ENCODE peak calls at places on chromosomes 11 and 22, in four cellular contexts. G is progenitor cell of endocrine pancreas, T is H1, I is fibroblast of the aortic adventitia. L is an unnamed sample.

GRCh38 chr11:68136866-68137265 is 15.7 kb upstream of the CHKA start:
- DNase-seq in G (no peak), T (no peak), I (no peak), L (no peak)

GRCh38 chr22:46171940-46172339 is 21.6 kb downstream of the PPARA start:
- DNase-seq in G (no peak), I (peak), T (no peak), L (no peak)

GRCh38 chr11:121137005-121137404 is 36.0 kb downstream of the TECTA start:
- DNase-seq in T (no peak), I (no peak), G (no peak), L (no peak)

GRCh38 chr11:74932797-74933196 is 16.1 kb downstream of the XRRA1 start:
- DNase-seq in T (no peak), I (peak), G (no peak), L (no peak)

GRCh38 chr11:45411221-45411946 is 125.2 kb upstream of the SYT13 start:
- DNase-seq in I (peak), G (no peak), T (no peak), L (peak)

GRCh38 chr22:20241579-20242392 is 26.3 kb downstream of the RTN4R start:
- DNase-seq in I (no peak), T (no peak), G (no peak), L (no peak)

GRCh38 chr11:84543367-84544159 is 1083.6 kb downstream of the DLG2 start:
- DNase-seq in I (no peak), T (peak), G (no peak), L (peak)

GRCh38 chr11:130427049-130427388 is 1.4 kb downstream of the ADAMTS8 start:
- DNase-seq in T (no peak), G (no peak), I (no peak), L (no peak)

GRCh38 chr22:40482391-40482790 is 112.0 kb downstream of the SGSM3 start:
- DNase-seq in T (no peak), G (no peak), I (no peak), L (no peak)

GRCh38 chr11:13486926-13487660 is 8.7 kb downstream of the PTH start:
- DNase-seq in T (no peak), G (peak), I (peak), L (peak)

GRCh38 chr11:85658180-85658579 is 6.7 kb downstream of the CREBZF start:
- DNase-seq in I (peak), G (no peak), T (no peak), L (no peak)

GRCh38 chr22:48147831-48148230 is 1385.4 kb downstream of the TBC1D22A start:
- DNase-seq in G (no peak), I (no peak), T (no peak), L (no peak)

GRCh38 chr11:104926771-104927470 is 28.7 kb upstream of the CASP12 start:
- DNase-seq in G (no peak), T (no peak), I (no peak), L (peak)

DNA sequence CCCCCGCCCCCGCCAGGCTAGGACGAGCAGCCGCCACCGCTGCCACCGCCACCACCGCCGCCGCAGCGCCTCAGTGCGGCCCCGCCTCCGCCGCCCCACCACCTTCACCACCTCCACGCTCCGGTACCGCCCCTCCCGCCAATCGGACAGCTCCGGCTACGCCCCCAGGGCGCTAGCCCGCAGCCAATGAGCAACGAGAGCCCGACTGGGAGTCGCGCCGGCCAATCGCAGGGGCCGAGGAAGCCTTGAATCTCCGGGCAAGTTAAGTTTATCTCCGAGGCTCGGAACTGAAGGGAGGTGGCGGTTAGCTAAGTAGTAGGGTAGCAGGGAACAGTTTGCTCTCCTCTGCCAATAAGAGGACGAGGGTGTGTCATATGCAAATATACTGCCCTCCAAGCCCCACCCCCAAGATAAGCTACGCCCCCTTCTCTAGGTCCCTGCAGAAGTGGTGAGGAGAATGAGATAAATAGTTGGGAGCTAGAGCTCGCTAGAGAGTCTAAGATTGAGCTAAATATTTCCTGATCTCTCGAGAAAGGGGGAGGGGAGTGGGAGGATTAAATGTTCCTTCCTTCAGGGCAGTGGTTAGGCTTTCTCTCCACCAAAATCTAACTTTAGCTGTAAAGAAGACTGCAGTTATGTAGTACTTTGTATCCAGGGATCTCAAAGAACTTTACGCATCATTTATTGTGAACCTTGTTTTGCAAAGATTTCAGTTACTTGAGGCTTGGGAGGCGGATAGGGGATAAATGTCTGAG is at the start of gene SESN3:
- DNase-seq in G (peak), T (peak), I (peak), L (peak)
- TF ChIP-seq CTCF in G (no peak), T (no peak), I (peak), L (no peak)

GRCh38 chr11:63940786-63941185 is 2.0 kb downstream of the NAA40 start:
- DNase-seq in G (no peak), T (no peak), I (no peak), L (no peak)

GRCh38 chr11:63941901-63942300 is 3.1 kb downstream of the NAA40 start:
- DNase-seq in G (no peak), I (no peak), T (no peak), L (no peak)

GRCh38 chr11:63937713-63938480 is 905 bp upstream of the NAA40 start:
- DNase-seq in T (no peak), I (no peak), G (no peak), L (no peak)

GRCh38 chr11:63939351-63939920 is 634 bp downstream of the NAA40 start:
- DNase-seq in G (no peak), T (no peak), I (peak), L (no peak)

GRCh38 chr11:63938481-63939350 is at the start of gene NAA40:
- DNase-seq in I (peak), G (peak), T (peak), L (peak)
- TF ChIP-seq CTCF in I (peak), G (no peak), T (no peak), L (no peak)

GRCh38 chr11:65077466-65077865 is 6.4 kb downstream of the CDCA5 start:
- DNase-seq in G (no peak), T (no peak), I (no peak), L (peak)
- TF ChIP-seq CTCF in G (no peak), T (no peak), I (no peak), L (no peak)

DNA sequence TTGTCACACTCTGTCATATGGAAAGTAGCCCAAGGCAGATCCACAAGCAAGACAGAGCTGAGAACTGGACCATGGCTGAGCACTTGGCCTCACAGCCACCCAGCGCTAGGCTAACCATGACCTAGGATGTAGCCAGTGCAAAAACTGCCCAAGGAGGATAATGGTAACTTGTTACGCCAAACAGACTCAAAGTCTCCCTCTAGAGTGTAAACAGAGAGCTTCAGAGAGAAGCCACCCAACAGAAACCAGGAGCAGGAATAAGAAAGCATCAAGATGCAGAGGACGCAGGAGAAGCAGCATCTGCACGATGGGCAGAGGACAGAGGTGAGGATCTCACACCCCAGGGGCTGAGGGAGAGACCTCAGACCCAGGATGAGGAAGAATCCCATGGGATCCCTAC is 97.9 kb downstream of the RCN1 start:
- DNase-seq in T (no peak), I (no peak), G (no peak), L (no peak)
- TF ChIP-seq CTCF in T (no peak), I (peak), G (no peak), L (no peak)

DNA sequence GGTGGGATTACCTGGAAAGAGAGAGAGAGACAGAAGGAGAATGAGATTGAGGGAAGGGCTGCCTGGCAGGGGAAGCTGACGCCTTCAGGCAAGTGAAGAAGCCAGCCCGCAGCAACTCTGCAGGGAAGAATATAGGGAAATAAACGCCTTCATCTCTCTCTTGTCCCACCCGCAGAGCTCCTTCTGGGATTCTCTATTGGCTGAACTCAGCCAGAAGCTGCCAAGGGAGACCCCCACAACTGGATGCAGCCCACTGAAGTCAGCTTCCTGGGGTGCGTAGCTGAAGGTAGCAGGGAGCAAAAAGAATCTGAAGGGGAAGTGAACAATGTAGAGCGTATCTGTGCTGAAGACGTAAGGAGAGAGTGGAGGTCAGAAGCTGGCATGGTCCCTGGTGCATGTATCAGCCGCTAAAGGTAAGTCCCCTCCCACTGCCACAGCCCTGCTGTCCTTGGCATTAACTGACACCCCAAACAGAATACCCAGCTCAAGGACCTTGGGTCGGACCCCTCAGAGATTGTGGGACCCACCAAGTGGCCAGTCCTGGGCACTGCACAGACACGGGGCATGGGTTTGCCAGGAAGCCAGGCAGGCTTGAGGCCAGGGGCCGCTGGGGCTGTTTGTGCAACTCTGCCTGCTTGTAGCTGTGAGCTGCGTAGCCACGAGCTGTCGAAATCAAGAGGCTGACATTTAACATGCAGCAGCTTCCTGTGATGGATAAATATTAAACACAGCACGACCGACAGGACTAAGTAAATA is 469.9 kb downstream of the MN1 start:
- DNase-seq in T (no peak), I (peak), G (peak), L (peak)
- TF ChIP-seq CTCF in T (peak), I (peak), G (peak), L (peak)

DNA sequence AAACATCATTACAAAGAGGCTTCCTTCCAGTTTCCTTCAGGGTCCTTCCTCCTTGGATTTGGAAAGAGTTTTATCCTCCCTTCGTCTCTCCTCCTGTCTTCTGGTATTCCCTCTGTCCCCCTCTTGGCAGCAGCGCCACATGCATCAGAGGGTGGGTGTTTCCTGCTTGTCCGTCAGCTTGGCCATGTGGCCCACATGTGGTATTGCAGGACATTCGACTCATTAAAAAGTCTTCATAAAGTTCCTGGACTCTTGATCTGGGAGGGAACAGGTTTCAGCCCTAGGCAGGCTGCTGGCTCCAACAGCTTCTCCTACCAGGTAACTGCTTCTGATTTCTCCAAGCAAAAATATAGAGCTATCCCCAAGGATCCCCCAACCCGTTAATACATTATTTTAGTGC is 189.8 kb downstream of the CSNK2A3 start:
- DNase-seq in T (no peak), G (no peak), I (no peak), L (no peak)
- TF ChIP-seq CTCF in T (peak), G (peak), I (peak), L (peak)

DNA sequence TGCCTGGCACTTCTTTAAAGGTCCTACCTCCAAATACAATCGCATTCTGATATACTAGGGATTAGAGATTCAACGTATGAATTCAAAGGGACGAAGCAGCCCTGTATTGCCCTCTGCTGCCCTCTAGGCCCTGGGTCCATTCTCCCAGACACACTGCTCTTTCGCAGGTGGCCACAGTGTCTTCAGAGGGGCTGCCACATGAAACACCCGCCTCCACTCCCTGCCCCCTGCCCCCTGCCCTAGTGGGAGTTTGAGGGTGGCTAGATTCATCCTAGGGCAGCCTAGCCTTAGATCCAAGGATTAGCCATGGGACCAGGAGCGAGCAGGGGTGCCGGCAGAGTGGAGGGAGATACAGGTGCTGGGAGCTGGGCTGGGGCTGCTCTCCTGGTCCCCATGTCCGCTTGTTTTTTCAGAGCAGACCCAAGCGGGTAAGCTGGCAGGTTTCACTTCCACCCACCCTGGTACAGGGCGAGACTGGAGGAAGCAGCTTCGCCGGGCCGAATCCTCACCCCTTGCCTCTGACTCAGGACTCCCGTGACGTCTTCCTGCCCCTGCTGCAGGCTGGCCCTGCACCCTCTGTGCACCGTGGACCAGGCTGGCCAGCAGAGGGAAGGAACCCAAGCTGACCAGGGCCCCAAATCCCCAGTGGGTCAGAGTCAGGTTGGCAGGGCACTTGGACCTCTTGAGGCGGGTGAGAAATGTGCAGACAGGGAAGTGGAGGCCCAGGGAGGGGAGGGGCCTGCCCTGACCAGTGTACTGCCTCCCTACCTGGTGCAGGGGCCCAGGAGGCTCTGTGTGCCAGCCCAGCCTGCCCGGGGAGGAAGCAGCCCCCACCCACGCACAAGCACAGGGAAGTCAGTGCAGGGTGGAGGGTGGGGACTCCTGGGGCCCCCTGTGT is 28.4 kb upstream of the HMOX1 start:
- DNase-seq in T (no peak), G (no peak), I (no peak), L (peak)
- TF ChIP-seq CTCF in T (peak), G (peak), I (no peak), L (no peak)

DNA sequence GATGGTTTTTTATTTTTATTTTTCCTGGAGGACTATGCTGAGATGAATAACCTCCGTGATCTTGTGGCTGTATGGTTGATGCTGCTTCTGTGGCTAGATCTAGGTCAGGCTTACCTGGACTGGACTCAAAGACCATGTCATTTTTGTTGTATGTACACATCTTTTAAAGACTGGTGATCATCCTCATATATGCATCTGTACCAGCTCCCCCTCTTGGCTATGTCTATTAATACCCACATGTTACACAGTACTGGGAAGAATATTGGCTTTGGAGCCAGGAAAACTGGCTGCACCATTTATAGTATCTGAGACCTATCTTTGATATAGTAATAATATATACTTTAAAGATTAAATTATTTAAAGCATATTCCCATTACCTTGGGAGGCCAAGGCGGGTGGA is 18.4 kb upstream of the PITPNB start:
- DNase-seq in I (no peak), T (no peak), G (no peak), L (no peak)
- TF ChIP-seq CTCF in I (peak), T (no peak), G (no peak), L (no peak)

GRCh38 chr11:34357646-34358257 is at the start of gene ABTB2:
- DNase-seq in G (peak), T (peak), I (peak), L (peak)

GRCh38 chr11:34356130-34356529 is 1.7 kb downstream of the ABTB2 start:
- DNase-seq in G (no peak), I (no peak), T (no peak), L (no peak)

GRCh38 chr11:34358258-34358665 is 452 bp upstream of the ABTB2 start:
- DNase-seq in I (peak), G (peak), T (no peak), L (no peak)

GRCh38 chr11:34356576-34356917 is 1.3 kb downstream of the ABTB2 start:
- DNase-seq in G (peak), T (no peak), I (peak), L (peak)

GRCh38 chr11:34356918-34357645 is 728 bp downstream of the ABTB2 start:
- DNase-seq in I (peak), T (no peak), G (peak), L (peak)
- TF ChIP-seq CTCF in I (peak), T (no peak), G (no peak), L (no peak)

GRCh38 chr22:38724926-38725571 is 19.3 kb downstream of the GTPBP1 start:
- DNase-seq in G (no peak), I (peak), T (no peak), L (no peak)
- TF ChIP-seq CTCF in G (peak), I (peak), T (peak), L (peak)